ENCODE peak calls at places on chromosomes 12 and 14, in four cellular contexts. One of them, this sample, is unnamed.

GRCh38 chr12:69987453-69988102 is 162.6 kb downstream of the MYRFL start:
- DNase-seq in K562: no peak
- DNase-seq in A549: peak
- DNase-seq in GM12878: no peak
- DNase-seq in this sample: peak

GRCh38 chr14:65348137-65348536 is 64.4 kb upstream of the FUT8 start:
- DNase-seq in K562: no peak
- DNase-seq in A549: no peak
- DNase-seq in GM12878: no peak
- DNase-seq in this sample: no peak

GRCh38 chr12:12017135-12017581 is 53.6 kb upstream of the BCL2L14 start:
- DNase-seq in K562: no peak
- DNase-seq in A549: no peak
- DNase-seq in GM12878: no peak
- DNase-seq in this sample: no peak

GRCh38 chr12:56998316-56998715 is 8.0 kb downstream of the ZBTB39 start:
- DNase-seq in K562: no peak
- DNase-seq in A549: no peak
- DNase-seq in GM12878: no peak
- DNase-seq in this sample: no peak

GRCh38 chr14:45212231-45212630 is 40.8 kb downstream of the MIS18BP1 start:
- DNase-seq in K562: no peak
- DNase-seq in A549: no peak
- DNase-seq in GM12878: no peak
- DNase-seq in this sample: no peak

GRCh38 chr14:89720741-89721315 is 233.7 kb downstream of the EFCAB11 start:
- DNase-seq in K562: no peak
- DNase-seq in A549: no peak
- DNase-seq in GM12878: peak
- DNase-seq in this sample: no peak

GRCh38 chr14:37985826-37986470 is 221.8 kb upstream of the SSTR1 start:
- DNase-seq in K562: peak
- DNase-seq in A549: peak
- DNase-seq in GM12878: no peak
- DNase-seq in this sample: peak

GRCh38 chr12:95218164-95218851 is 701 bp downstream of the VEZT start:
- DNase-seq in K562: no peak
- DNase-seq in A549: no peak
- DNase-seq in GM12878: peak
- DNase-seq in this sample: peak

GRCh38 chr14:93959239-93960107 is 16.9 kb downstream of the ASB2 start:
- DNase-seq in K562: peak
- DNase-seq in A549: peak
- DNase-seq in GM12878: peak
- DNase-seq in this sample: peak

GRCh38 chr12:1523046-1523445 is 71.3 kb downstream of the FBXL14 start:
- DNase-seq in K562: no peak
- DNase-seq in A549: no peak
- DNase-seq in GM12878: no peak
- DNase-seq in this sample: no peak

GRCh38 chr12:113231275-113232231 is 10.3 kb downstream of the TPCN1 start:
- DNase-seq in K562: peak
- DNase-seq in A549: peak
- DNase-seq in GM12878: no peak
- DNase-seq in this sample: peak

GRCh38 chr12:124823272-124823970 is 40.2 kb downstream of the SCARB1 start:
- DNase-seq in K562: no peak
- DNase-seq in A549: no peak
- DNase-seq in GM12878: no peak
- DNase-seq in this sample: no peak

GRCh38 chr14:26598081-26598671 is 343 bp upstream of the NOVA1 start:
- DNase-seq in K562: peak
- DNase-seq in A549: peak
- DNase-seq in GM12878: no peak
- DNase-seq in this sample: peak

GRCh38 chr12:130559806-130560205 is 156.3 kb downstream of the RIMBP2 start:
- DNase-seq in K562: no peak
- DNase-seq in A549: no peak
- DNase-seq in GM12878: no peak
- DNase-seq in this sample: no peak

GRCh38 chr12:131415781-131416180 is 295.1 kb upstream of the SFSWAP start:
- DNase-seq in K562: peak
- DNase-seq in A549: peak
- DNase-seq in GM12878: no peak
- DNase-seq in this sample: no peak

GRCh38 chr14:21092147-21093011 is 6.1 kb downstream of the ZNF219 start:
- DNase-seq in K562: peak
- DNase-seq in A549: peak
- DNase-seq in GM12878: no peak
- DNase-seq in this sample: peak

GRCh38 chr12:6967548-6968100 is 2.8 kb downstream of the PHB2 start:
- DNase-seq in K562: no peak
- DNase-seq in A549: no peak
- DNase-seq in GM12878: no peak
- DNase-seq in this sample: no peak

DNA sequence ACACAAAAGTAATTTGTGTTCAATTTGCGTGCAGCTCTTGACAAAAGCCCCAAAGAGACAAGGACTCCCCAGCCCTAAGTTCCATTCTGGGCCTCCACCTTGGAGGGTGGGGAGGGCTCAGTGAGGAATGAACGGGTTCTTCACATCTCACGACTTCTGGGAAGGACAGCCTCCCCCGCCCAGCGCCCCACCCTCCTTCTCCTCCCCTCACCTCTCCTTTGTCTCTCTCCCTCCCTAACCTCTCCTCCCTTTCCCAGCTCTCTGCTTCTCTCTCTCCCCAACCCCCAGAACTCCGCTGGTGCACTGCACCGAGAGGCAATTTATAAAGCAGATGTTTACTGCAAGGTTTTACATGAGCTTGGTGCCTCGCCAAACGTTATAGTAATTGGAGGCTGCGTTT is 43.0 kb upstream of the FAM222A start:
- DNase-seq in K562: no peak
- DNase-seq in A549: no peak
- DNase-seq in GM12878: no peak
- DNase-seq in this sample: no peak
- TF ChIP-seq ELK1 in K562: no peak
- TF ChIP-seq ELK1 in A549: no peak
- TF ChIP-seq ELK1 in GM12878: no peak
- TF ChIP-seq ELK1 in this sample: no peak

DNA sequence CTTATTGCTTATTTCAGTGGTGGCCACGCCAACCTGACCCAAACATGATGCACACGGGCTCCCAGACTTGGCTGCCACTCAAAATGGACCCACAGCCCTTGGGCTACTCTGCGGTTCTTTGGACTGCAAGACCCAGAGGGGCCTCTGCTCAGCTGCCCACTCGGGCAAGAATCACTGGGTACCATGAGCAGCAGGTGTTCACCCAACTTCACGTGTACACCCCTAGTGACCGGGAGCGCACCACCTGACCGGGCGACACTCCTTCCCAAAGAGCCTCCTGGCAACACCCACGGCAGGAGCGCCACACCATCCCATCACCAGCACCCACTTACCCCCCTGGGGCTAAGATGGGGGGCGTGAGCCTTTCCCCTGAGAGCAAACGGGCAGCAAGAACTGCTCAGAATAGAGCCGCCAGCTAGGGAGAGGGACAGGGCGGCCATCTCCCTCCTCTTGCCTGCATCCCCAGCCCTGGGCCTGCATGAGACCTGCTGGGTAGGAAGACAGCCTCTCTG is 32.0 kb downstream of the CCNK start:
- DNase-seq in K562: no peak
- DNase-seq in A549: no peak
- DNase-seq in GM12878: no peak
- DNase-seq in this sample: no peak
- TF ChIP-seq CEBPB in K562: no peak
- TF ChIP-seq CEBPB in A549: no peak
- TF ChIP-seq CEBPB in GM12878: no peak
- TF ChIP-seq CEBPB in this sample: no peak

DNA sequence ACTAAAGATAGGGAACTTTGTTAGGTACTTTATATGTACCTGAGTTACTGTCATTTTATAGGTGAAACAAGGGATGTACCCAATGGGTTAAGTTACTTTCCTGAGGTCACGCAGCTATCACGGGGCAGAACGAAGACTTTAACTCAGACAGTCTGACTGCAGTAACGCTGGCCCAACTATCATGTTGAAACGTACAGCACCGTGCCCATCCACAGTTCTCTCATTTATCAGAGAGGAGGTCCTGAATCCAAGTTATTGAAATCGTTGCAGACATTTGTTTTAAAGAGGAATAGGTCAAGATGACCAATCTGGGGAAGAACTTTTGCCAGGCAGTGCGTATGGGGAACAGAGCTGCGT is 587 bp upstream of the C12orf75 start:
- DNase-seq in K562: no peak
- DNase-seq in A549: no peak
- DNase-seq in GM12878: no peak
- DNase-seq in this sample: no peak
- TF ChIP-seq ELK1 in K562: no peak
- TF ChIP-seq ELK1 in A549: no peak
- TF ChIP-seq ELK1 in GM12878: no peak
- TF ChIP-seq ELK1 in this sample: no peak

DNA sequence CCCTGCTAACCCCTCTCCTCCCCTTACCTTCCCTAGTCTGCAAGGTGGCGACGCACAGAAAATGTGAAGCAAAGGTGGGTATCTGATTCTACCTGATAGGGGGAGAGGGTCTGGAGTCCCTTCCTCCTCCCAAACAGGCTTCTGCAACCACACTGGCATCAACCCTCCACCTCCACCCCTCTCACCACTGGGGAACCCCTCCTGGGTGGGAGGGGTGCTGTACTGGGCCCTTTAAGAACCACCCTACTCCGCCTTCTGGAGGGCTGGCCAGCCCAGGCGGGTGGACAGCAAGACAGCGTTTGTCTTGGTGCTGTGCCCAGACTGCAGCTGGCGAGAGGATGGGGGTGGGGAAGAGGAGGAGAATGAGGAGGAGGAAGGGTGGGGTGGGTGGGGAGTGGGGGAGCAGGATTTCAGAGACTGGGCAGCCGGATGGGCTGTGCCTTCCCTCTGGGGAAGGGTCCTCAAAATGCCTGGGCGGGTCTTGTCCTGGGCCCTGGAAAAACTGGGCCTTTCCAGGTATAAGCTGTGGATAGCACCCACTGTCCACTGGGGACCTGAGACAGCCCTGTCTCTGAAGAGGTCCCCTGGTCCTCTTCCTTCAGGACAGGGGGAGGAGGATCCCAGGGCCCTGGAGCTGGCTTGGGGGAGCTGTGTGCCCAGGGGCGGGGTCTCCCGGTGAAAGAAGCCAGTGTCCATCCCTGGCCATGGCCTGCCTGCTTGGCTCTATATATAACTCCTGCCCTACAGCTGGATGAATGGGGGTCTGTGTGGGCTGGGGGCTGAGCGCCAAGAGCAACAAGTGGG is 2.8 kb downstream of the TNS2 start:
- DNase-seq in K562: no peak
- DNase-seq in A549: peak
- DNase-seq in GM12878: no peak
- DNase-seq in this sample: peak
- TF ChIP-seq CEBPB in K562: no peak
- TF ChIP-seq CEBPB in A549: no peak
- TF ChIP-seq CEBPB in GM12878: no peak
- TF ChIP-seq CEBPB in this sample: no peak